ENCODE peak calls at places on chromosomes 1 and 21, in eight cellular contexts. J is tibial nerve; N is right cardiac atrium; R is CD4-positive, alpha-beta T cell; P is cardiac muscle cell; Z is mesenchymal stem cell; S is neuronal stem cell; V is dorsolateral prefrontal cortex. E is an unnamed sample.

GRCh38 chr1:175195281-175195680 is 2.7 kb upstream of the KIAA0040 start:
- DNase-seq in P (no peak), S (no peak), R (no peak), N (no peak), V (no peak), J (no peak), Z (no peak), E (no peak)

GRCh38 chr21:42542596-42542995 is 28.9 kb downstream of the SLC37A1 start:
- DNase-seq in Z (no peak), P (no peak), N (no peak), R (no peak), V (no peak), J (no peak), S (no peak), E (no peak)

GRCh38 chr21:41639336-41639735 is 127.5 kb downstream of the RIPK4 start:
- DNase-seq in P (no peak), S (no peak), R (no peak), J (no peak), V (no peak), N (no peak), Z (no peak), E (no peak)

GRCh38 chr1:224509881-224510280 is 75.3 kb upstream of the WDR26 start:
- DNase-seq in R (no peak), P (no peak), V (no peak), S (no peak), Z (peak), N (peak), J (no peak), E (no peak)

GRCh38 chr1:226311376-226311775 is 2.4 kb upstream of the LIN9 start:
- DNase-seq in N (no peak), V (no peak), Z (no peak), P (no peak), R (no peak), S (no peak), J (no peak), E (no peak)

GRCh38 chr1:228370941-228371740 is 35.5 kb downstream of the TRIM11 start:
- DNase-seq in S (no peak), V (no peak), Z (no peak), P (no peak), N (peak), J (no peak), R (no peak), E (no peak)

GRCh38 chr1:161192476-161193465 is 6.1 kb downstream of the ADAMTS4 start:
- DNase-seq in R (peak), S (no peak), Z (peak), J (no peak), V (peak), N (peak), P (peak), E (peak)

GRCh38 chr21:30408782-30409494 is 13.1 kb downstream of the KRTAP13-1 start:
- DNase-seq in R (no peak), J (no peak), S (peak), Z (peak), P (peak), N (peak), V (no peak), E (no peak)

GRCh38 chr21:46126321-46127238 is 28.7 kb downstream of the COL6A2 start:
- DNase-seq in P (no peak), N (peak), V (no peak), J (peak), S (no peak), Z (no peak), R (no peak), E (no peak)

DNA sequence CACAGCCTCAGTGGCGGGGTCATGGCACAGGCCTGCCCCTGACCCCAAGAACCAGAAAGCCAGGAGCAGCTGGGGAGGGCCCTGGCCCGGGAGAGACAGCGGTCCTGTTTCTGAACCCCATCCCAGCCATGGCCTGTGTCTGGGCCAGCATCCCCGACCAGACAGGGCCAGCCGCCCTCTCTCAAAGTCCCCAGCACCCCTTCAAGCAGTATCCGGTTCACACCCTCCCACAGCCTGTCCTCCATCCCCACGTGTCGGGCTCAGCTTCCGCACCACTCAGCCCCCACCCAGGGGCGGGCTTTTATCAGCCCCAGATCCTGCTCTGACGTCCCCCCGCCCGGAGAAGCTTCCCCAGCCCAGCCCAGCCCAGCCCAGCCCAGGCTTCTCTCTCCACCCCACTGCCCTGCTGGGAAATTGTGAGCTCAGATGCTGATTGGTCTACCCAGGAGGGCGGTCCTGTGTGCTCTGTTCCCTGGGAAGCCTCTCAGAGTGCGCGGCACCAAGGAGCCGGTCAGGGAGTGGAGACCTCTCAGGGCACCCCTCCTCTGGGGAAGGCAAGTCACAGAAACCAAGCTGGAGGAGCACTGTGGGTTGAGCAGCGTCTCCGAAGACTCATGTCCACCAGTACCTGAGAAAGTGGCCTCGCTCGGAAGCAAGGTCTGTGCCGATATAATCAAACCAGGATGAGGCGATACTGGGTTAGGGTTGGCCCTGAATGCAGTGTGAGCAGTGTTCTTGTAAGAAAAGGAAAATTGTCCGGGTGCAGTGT is 4.7 kb upstream of the FAAP20 start:
- DNase-seq in V (peak), R (peak), Z (peak), J (peak), P (peak), N (peak), S (peak), E (peak)
- H3K27ac ChIP-seq in V (peak), R (peak), Z (no peak), J (peak), P (peak), N (peak), S (peak), E (peak)

GRCh38 chr1:116310172-116310571 is 62.9 kb upstream of the ATP1A1 start:
- DNase-seq in J (no peak), R (no peak), N (no peak), P (no peak), V (no peak), S (no peak), Z (no peak), E (peak)
- H3K27ac ChIP-seq in J (no peak), R (no peak), N (no peak), P (no peak), V (peak), S (no peak), Z (no peak), E (no peak)

DNA sequence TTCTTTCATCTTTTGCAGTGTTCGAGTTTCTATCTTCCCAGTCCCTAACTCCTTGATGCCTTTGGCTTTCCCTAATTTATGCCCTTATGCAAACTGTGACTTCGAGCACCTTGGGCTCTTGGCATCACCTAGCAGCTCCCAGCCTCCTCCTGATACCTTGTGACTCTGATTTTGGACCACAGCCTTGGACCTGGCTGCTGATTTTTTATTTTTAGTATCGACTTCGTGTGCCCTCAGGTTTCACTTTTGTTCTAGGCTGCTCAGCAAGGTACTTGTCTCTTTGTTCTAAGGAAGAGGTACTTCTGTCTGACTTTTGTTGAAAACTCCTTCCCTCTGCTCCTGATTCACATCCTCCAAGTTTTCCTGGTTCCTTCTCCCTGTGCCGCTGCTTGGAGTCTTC is 69.6 kb upstream of the KCNK1 start:
- DNase-seq in V (no peak), N (no peak), R (no peak), Z (no peak), P (no peak), J (no peak), S (no peak), E (no peak)
- H3K27ac ChIP-seq in V (no peak), N (no peak), R (no peak), Z (no peak), P (no peak), J (no peak), S (no peak), E (no peak)

DNA sequence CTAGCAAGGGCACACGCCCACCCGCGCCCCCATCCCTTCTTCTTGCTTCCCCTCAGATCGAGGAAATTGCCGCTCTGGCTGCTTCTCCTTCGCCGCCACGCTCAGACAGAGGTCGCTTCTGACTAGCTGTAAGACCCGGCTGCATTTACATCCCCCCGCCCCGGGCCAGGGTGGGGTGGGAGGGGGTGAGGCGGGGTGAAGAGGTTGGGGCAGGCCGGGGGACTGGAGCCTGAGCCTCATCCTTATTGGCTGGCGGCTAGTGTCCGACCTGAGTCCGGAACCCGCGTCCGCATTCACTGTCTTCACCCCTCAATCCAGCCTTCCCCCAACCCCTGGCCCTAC is 11.1 kb downstream of the NR5A2 start:
- DNase-seq in Z (peak), V (no peak), N (no peak), P (peak), R (no peak), J (no peak), S (peak), E (no peak)
- H3K27ac ChIP-seq in Z (no peak), V (no peak), N (no peak), P (no peak), R (no peak), J (peak), S (no peak), E (no peak)

GRCh38 chr1:201216395-201217085 is 25.9 kb downstream of the IGFN1 start:
- DNase-seq in R (no peak), V (peak), Z (no peak), P (no peak), S (no peak), J (no peak), N (no peak), E (no peak)
- H3K27ac ChIP-seq in R (no peak), V (no peak), Z (no peak), P (no peak), S (no peak), J (no peak), N (no peak), E (no peak)

E was measured in caudate nucleus.